ENCODE peak calls at places on chromosomes 12 and 14, in four cellular contexts. One of them, this sample, is unnamed.

GRCh38 chr14:30058401-30058800 is 130.8 kb upstream of the PRKD1 start:
- DNase-seq in small intestine: no peak
- DNase-seq in upper lobe of right lung: no peak
- DNase-seq in right cardiac atrium: no peak
- DNase-seq in this sample: no peak

GRCh38 chr14:64725879-64726584 is 21.8 kb downstream of the PLEKHG3 start:
- DNase-seq in small intestine: no peak
- DNase-seq in upper lobe of right lung: no peak
- DNase-seq in right cardiac atrium: no peak
- DNase-seq in this sample: peak

GRCh38 chr12:100858658-100859057 is 64.1 kb downstream of the ANO4 start:
- DNase-seq in small intestine: no peak
- DNase-seq in upper lobe of right lung: no peak
- DNase-seq in right cardiac atrium: no peak
- DNase-seq in this sample: no peak

GRCh38 chr14:98984719-98985041 is 287.3 kb downstream of the BCL11B start:
- DNase-seq in small intestine: peak
- DNase-seq in upper lobe of right lung: no peak
- DNase-seq in right cardiac atrium: no peak
- DNase-seq in this sample: no peak

GRCh38 chr14:65432361-65432948 is 19.9 kb downstream of the FUT8 start:
- DNase-seq in small intestine: no peak
- DNase-seq in upper lobe of right lung: no peak
- DNase-seq in right cardiac atrium: no peak
- DNase-seq in this sample: no peak

GRCh38 chr12:6074979-6075585 is 49.4 kb downstream of the VWF start:
- DNase-seq in small intestine: peak
- DNase-seq in upper lobe of right lung: peak
- DNase-seq in right cardiac atrium: peak
- DNase-seq in this sample: peak

GRCh38 chr14:102708494-102708893 is 68.8 kb upstream of the TRAF3 start:
- DNase-seq in small intestine: no peak
- DNase-seq in upper lobe of right lung: no peak
- DNase-seq in right cardiac atrium: no peak
- DNase-seq in this sample: no peak

GRCh38 chr12:107134558-107134957 is 41.2 kb upstream of the CRY1 start:
- DNase-seq in small intestine: no peak
- DNase-seq in upper lobe of right lung: no peak
- DNase-seq in right cardiac atrium: no peak
- DNase-seq in this sample: no peak

GRCh38 chr14:72904840-72905561 is 11.1 kb upstream of the DPF3 start:
- DNase-seq in small intestine: peak
- DNase-seq in upper lobe of right lung: no peak
- DNase-seq in right cardiac atrium: peak
- DNase-seq in this sample: no peak

GRCh38 chr14:75720828-75721227 is 59.8 kb downstream of the TTLL5 start:
- DNase-seq in small intestine: no peak
- DNase-seq in upper lobe of right lung: no peak
- DNase-seq in right cardiac atrium: peak
- DNase-seq in this sample: no peak

GRCh38 chr12:26807292-26807691 is 25.7 kb downstream of the ITPR2 start:
- DNase-seq in small intestine: no peak
- DNase-seq in upper lobe of right lung: no peak
- DNase-seq in right cardiac atrium: no peak
- DNase-seq in this sample: no peak

GRCh38 chr12:47053991-47054390 is 25.4 kb upstream of the PCED1B start:
- DNase-seq in small intestine: no peak
- DNase-seq in upper lobe of right lung: no peak
- DNase-seq in right cardiac atrium: no peak
- DNase-seq in this sample: no peak

GRCh38 chr12:47052274-47052673 is 27.1 kb upstream of the PCED1B start:
- DNase-seq in small intestine: no peak
- DNase-seq in upper lobe of right lung: no peak
- DNase-seq in right cardiac atrium: no peak
- DNase-seq in this sample: no peak

DNA sequence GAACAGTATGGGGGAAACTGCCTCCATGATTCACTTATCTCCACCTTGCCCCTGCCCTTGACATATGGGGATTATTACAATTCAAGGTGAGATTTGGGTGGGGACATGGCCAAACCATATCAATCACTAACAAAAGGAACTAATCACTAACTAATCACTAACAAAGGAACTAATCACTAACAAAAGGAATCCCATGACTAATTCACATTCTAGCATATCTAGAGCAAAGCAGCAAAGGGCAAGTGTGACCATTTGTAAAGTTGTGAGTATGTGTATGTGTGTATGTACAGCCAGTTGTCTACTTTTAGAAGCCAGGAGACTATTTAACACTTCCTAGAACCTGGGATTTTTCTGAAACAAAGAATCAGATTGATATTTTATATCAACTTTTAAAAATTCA is 30.9 kb upstream of the PCED1B start:
- DNase-seq in small intestine: no peak
- DNase-seq in upper lobe of right lung: no peak
- DNase-seq in right cardiac atrium: no peak
- DNase-seq in this sample: no peak
- H3K4me3 ChIP-seq in small intestine: no peak
- H3K4me3 ChIP-seq in upper lobe of right lung: no peak
- H3K4me3 ChIP-seq in right cardiac atrium: no peak
- H3K4me3 ChIP-seq in this sample: no peak

GRCh38 chr12:124423683-124424515 is 129.0 kb downstream of the RFLNA start:
- DNase-seq in small intestine: no peak
- DNase-seq in upper lobe of right lung: no peak
- DNase-seq in right cardiac atrium: peak
- DNase-seq in this sample: no peak

GRCh38 chr12:124420972-124421674 is 126.2 kb downstream of the RFLNA start:
- DNase-seq in small intestine: no peak
- DNase-seq in upper lobe of right lung: no peak
- DNase-seq in right cardiac atrium: peak
- DNase-seq in this sample: no peak

GRCh38 chr12:124422142-124422569 is 127.3 kb downstream of the RFLNA start:
- DNase-seq in small intestine: peak
- DNase-seq in upper lobe of right lung: peak
- DNase-seq in right cardiac atrium: peak
- DNase-seq in this sample: no peak

GRCh38 chr12:124424516-124424905 is 129.6 kb downstream of the RFLNA start:
- DNase-seq in small intestine: no peak
- DNase-seq in upper lobe of right lung: no peak
- DNase-seq in right cardiac atrium: peak
- DNase-seq in this sample: no peak

DNA sequence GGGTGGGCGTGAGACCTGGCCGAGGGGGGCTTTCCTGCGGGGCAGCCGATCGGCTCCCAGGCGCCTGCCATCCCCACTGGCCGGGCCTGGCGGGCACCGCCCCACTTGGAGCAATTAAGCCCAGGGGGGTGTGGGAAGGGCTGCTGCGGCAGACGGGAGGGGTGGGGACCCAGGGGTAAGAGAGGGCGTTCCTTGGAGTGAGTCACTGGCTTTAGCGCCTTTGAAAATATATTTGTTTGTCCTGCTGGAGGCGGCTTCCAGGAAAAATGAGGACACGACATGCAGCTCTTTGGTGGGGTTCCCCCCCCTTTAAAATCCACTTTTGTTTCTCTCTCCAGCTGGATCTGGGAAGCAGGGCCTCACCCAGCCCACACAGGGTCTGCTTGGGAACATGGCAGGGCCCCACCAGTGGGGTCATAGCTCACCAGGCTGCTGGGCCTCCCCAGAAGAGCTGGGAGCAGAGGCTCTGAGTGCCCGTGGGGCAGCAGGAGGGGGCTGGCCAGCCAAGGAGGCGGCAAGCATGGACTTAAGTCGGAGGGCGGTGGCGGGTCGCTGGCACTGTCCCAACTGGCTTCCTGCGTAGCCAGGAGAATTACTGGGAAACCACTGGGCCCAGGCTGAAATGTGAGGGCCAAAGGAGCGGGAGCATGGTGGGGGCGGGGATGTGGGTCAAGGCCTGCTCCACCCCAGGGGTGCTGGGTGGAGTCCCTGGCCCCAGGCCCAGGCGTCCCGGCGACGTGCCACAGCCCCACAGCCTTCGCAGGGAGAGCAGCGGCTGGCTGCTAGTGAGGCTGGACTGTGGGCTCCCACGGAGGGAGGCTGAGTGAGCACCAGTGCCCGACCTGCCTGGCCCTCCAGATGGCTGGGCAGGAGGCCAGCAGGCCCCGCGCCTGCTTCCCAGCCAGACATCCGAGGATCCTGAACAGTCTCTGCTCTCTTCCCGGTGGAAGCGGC is 128.0 kb downstream of the RFLNA start:
- DNase-seq in small intestine: peak
- DNase-seq in upper lobe of right lung: peak
- DNase-seq in right cardiac atrium: peak
- DNase-seq in this sample: no peak
- H3K4me3 ChIP-seq in small intestine: no peak
- H3K4me3 ChIP-seq in upper lobe of right lung: peak
- H3K4me3 ChIP-seq in right cardiac atrium: no peak
- H3K4me3 ChIP-seq in this sample: no peak

GRCh38 chr12:57892232-57892987 is 45.9 kb upstream of the CTDSP2 start:
- DNase-seq in small intestine: peak
- DNase-seq in upper lobe of right lung: no peak
- DNase-seq in right cardiac atrium: no peak
- DNase-seq in this sample: no peak

GRCh38 chr12:57895337-57896138 is 45.8 kb upstream of the ATP23 start:
- DNase-seq in small intestine: no peak
- DNase-seq in upper lobe of right lung: no peak
- DNase-seq in right cardiac atrium: peak
- DNase-seq in this sample: no peak

GRCh38 chr12:57891639-57892228 is 45.2 kb upstream of the CTDSP2 start:
- DNase-seq in small intestine: no peak
- DNase-seq in upper lobe of right lung: no peak
- DNase-seq in right cardiac atrium: no peak
- DNase-seq in this sample: no peak

GRCh38 chr12:57894577-57895292 is 46.6 kb upstream of the ATP23 start:
- DNase-seq in small intestine: no peak
- DNase-seq in upper lobe of right lung: no peak
- DNase-seq in right cardiac atrium: no peak
- DNase-seq in this sample: no peak

DNA sequence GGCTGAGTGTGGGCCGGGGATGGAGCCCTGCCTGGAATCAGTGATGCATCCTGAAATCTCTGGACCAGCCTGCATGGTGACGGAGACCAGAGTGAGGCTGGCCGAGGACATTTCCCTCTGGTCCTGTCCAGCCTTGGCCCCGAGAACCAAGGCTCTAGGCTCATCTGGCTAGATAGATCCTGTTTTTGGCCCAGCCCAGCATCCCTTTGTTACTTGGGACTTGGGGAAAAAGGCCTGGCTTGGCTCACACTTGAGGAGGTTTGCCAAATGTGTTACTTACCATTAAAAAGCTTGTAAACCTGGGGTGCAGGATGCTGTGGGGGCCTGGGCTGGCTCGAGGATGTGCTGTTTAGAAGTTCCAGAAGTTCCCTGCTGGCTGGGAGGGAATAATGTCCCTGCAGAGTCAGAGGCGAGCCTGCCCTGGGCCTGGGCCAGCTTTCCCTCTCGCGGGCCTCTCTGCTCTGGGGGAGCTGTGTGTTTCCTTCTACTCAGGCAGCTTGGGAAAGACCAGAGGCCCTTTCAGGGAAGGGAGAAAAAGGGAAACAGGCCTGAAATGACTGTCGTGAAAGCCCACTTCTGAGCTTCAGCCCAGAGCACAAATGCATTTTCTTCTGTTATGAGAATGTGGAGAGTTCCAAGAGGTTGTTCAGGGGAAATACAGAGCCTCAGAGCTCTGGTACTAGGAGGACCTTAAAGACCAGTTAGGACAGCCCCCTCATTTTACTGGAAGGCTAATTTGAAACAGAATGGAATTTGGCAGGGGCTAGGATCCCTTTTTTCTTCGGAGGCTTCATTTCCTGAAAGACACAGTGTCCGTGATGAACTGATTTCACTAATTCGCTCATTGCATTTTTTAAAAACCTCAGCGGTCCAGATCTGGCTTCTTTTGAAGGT is 47.2 kb upstream of the CTDSP2 start:
- DNase-seq in small intestine: peak
- DNase-seq in upper lobe of right lung: peak
- DNase-seq in right cardiac atrium: peak
- DNase-seq in this sample: no peak
- H3K4me3 ChIP-seq in small intestine: no peak
- H3K4me3 ChIP-seq in upper lobe of right lung: no peak
- H3K4me3 ChIP-seq in right cardiac atrium: no peak
- H3K4me3 ChIP-seq in this sample: no peak

GRCh38 chr12:32893008-32893407 is 3.6 kb downstream of the PKP2 start:
- DNase-seq in small intestine: no peak
- DNase-seq in upper lobe of right lung: no peak
- DNase-seq in right cardiac atrium: no peak
- DNase-seq in this sample: no peak

GRCh38 chr12:32895688-32896437 is 714 bp downstream of the PKP2 start:
- DNase-seq in small intestine: peak
- DNase-seq in upper lobe of right lung: no peak
- DNase-seq in right cardiac atrium: no peak
- DNase-seq in this sample: no peak

GRCh38 chr12:32893458-32893857 is 3.1 kb downstream of the PKP2 start:
- DNase-seq in small intestine: peak
- DNase-seq in upper lobe of right lung: no peak
- DNase-seq in right cardiac atrium: no peak
- DNase-seq in this sample: no peak

GRCh38 chr12:32896438-32897275 is at the start of gene PKP2:
- DNase-seq in small intestine: peak
- DNase-seq in upper lobe of right lung: peak
- DNase-seq in right cardiac atrium: peak
- DNase-seq in this sample: peak

GRCh38 chr12:32894566-32894965 is 2.0 kb downstream of the PKP2 start:
- DNase-seq in small intestine: peak
- DNase-seq in upper lobe of right lung: no peak
- DNase-seq in right cardiac atrium: no peak
- DNase-seq in this sample: no peak
- H3K4me3 ChIP-seq in small intestine: no peak
- H3K4me3 ChIP-seq in upper lobe of right lung: no peak
- H3K4me3 ChIP-seq in right cardiac atrium: peak
- H3K4me3 ChIP-seq in this sample: no peak

GRCh38 chr12:54299515-54300266 is 1.1 kb downstream of the NFE2 start:
- DNase-seq in small intestine: no peak
- DNase-seq in upper lobe of right lung: no peak
- DNase-seq in right cardiac atrium: no peak
- DNase-seq in this sample: no peak

GRCh38 chr12:54298904-54299303 is 1.9 kb downstream of the NFE2 start:
- DNase-seq in small intestine: no peak
- DNase-seq in upper lobe of right lung: no peak
- DNase-seq in right cardiac atrium: no peak
- DNase-seq in this sample: no peak

GRCh38 chr12:54300732-54301427 is at the start of gene NFE2:
- DNase-seq in small intestine: peak
- DNase-seq in upper lobe of right lung: peak
- DNase-seq in right cardiac atrium: peak
- DNase-seq in this sample: peak

GRCh38 chr12:54301428-54302045 is 722 bp upstream of the NFE2 start:
- DNase-seq in small intestine: no peak
- DNase-seq in upper lobe of right lung: no peak
- DNase-seq in right cardiac atrium: no peak
- DNase-seq in this sample: no peak

GRCh38 chr12:54300267-54300731 is 516 bp downstream of the NFE2 start:
- DNase-seq in small intestine: no peak
- DNase-seq in upper lobe of right lung: no peak
- DNase-seq in right cardiac atrium: no peak
- DNase-seq in this sample: no peak
- H3K4me3 ChIP-seq in small intestine: no peak
- H3K4me3 ChIP-seq in upper lobe of right lung: peak
- H3K4me3 ChIP-seq in right cardiac atrium: no peak
- H3K4me3 ChIP-seq in this sample: peak

This sample was measured in spleen.